ENCODE peak calls at places on chromosome 12, in nine cellular contexts. One of them, this sample, is unnamed.

GRCh38 chr12:5630101-5630500 is 198.2 kb downstream of the NTF3 start:
- DNase-seq in endothelial cell: no peak
- DNase-seq in CD8-positive, alpha-beta T cell: no peak
- DNase-seq in body of pancreas: no peak
- DNase-seq in NB4: no peak
- DNase-seq in heart right ventricle: no peak
- DNase-seq in sigmoid colon: no peak
- DNase-seq in PC-3: no peak
- DNase-seq in heart left ventricle: no peak
- DNase-seq in this sample: no peak

GRCh38 chr12:51371295-51371953 is 19.8 kb downstream of the GALNT6 start:
- DNase-seq in heart left ventricle: no peak
- DNase-seq in sigmoid colon: peak; percentile 73
- DNase-seq in NB4: peak; percentile 53
- DNase-seq in body of pancreas: peak; percentile 54
- DNase-seq in heart right ventricle: no peak
- DNase-seq in endothelial cell: no peak
- DNase-seq in CD8-positive, alpha-beta T cell: no peak
- DNase-seq in PC-3: peak; percentile 98
- DNase-seq in this sample: no peak

GRCh38 chr12:29322157-29322556 is 58.8 kb downstream of the ERGIC2 start:
- DNase-seq in CD8-positive, alpha-beta T cell: no peak
- DNase-seq in heart left ventricle: no peak
- DNase-seq in endothelial cell: no peak
- DNase-seq in heart right ventricle: no peak
- DNase-seq in body of pancreas: no peak
- DNase-seq in NB4: no peak
- DNase-seq in sigmoid colon: no peak
- DNase-seq in PC-3: no peak
- DNase-seq in this sample: no peak

GRCh38 chr12:119594772-119595445 is 1.3 kb downstream of the TMEM233 start:
- DNase-seq in heart left ventricle: peak; percentile 33
- DNase-seq in sigmoid colon: no peak
- DNase-seq in body of pancreas: no peak
- DNase-seq in endothelial cell: peak; percentile 61
- DNase-seq in CD8-positive, alpha-beta T cell: no peak
- DNase-seq in PC-3: no peak
- DNase-seq in heart right ventricle: peak; percentile 21
- DNase-seq in NB4: no peak
- DNase-seq in this sample: peak; percentile 57

GRCh38 chr12:111993290-111994150 is 19.4 kb downstream of the TMEM116 start:
- DNase-seq in body of pancreas: no peak
- DNase-seq in sigmoid colon: no peak
- DNase-seq in endothelial cell: no peak
- DNase-seq in CD8-positive, alpha-beta T cell: peak; percentile 29
- DNase-seq in heart left ventricle: no peak
- DNase-seq in PC-3: no peak
- DNase-seq in NB4: peak; percentile 63
- DNase-seq in heart right ventricle: no peak
- DNase-seq in this sample: no peak

GRCh38 chr12:93468008-93468371 is 676 bp downstream of the MRPL42 start:
- DNase-seq in NB4: no peak
- DNase-seq in endothelial cell: no peak
- DNase-seq in heart left ventricle: no peak
- DNase-seq in body of pancreas: no peak
- DNase-seq in CD8-positive, alpha-beta T cell: no peak
- DNase-seq in PC-3: no peak
- DNase-seq in heart right ventricle: no peak
- DNase-seq in sigmoid colon: no peak
- DNase-seq in this sample: no peak

GRCh38 chr12:126874427-126875026 is 1392.4 kb upstream of the TMEM132C start:
- DNase-seq in heart right ventricle: peak; percentile 52
- DNase-seq in body of pancreas: peak; percentile 70
- DNase-seq in sigmoid colon: peak; percentile 70
- DNase-seq in NB4: peak; percentile 75
- DNase-seq in CD8-positive, alpha-beta T cell: peak; percentile 53
- DNase-seq in PC-3: peak; percentile 78
- DNase-seq in endothelial cell: peak; percentile 3
- DNase-seq in heart left ventricle: peak; percentile 39
- DNase-seq in this sample: peak; percentile 73

GRCh38 chr12:31412292-31412801 is 86.4 kb upstream of the SINHCAF start:
- DNase-seq in heart left ventricle: no peak
- DNase-seq in endothelial cell: no peak
- DNase-seq in CD8-positive, alpha-beta T cell: no peak
- DNase-seq in sigmoid colon: no peak
- DNase-seq in PC-3: no peak
- DNase-seq in heart right ventricle: no peak
- DNase-seq in body of pancreas: no peak
- DNase-seq in NB4: no peak
- DNase-seq in this sample: no peak

GRCh38 chr12:50637870-50638481 is 125.9 kb upstream of the ATF1 start:
- DNase-seq in heart left ventricle: no peak
- DNase-seq in PC-3: peak; percentile 73
- DNase-seq in heart right ventricle: no peak
- DNase-seq in NB4: peak; percentile 64
- DNase-seq in CD8-positive, alpha-beta T cell: no peak
- DNase-seq in sigmoid colon: no peak
- DNase-seq in body of pancreas: no peak
- DNase-seq in endothelial cell: no peak
- DNase-seq in this sample: no peak

GRCh38 chr12:100864366-100864765 is 69.8 kb downstream of the ANO4 start:
- DNase-seq in body of pancreas: no peak
- DNase-seq in NB4: no peak
- DNase-seq in heart left ventricle: no peak
- DNase-seq in PC-3: no peak
- DNase-seq in sigmoid colon: no peak
- DNase-seq in endothelial cell: no peak
- DNase-seq in heart right ventricle: no peak
- DNase-seq in CD8-positive, alpha-beta T cell: no peak
- DNase-seq in this sample: no peak

GRCh38 chr12:46825526-46826414 is at the start of gene SLC38A4:
- DNase-seq in heart right ventricle: peak; percentile 58
- DNase-seq in CD8-positive, alpha-beta T cell: no peak
- DNase-seq in body of pancreas: peak; percentile 21
- DNase-seq in NB4: no peak
- DNase-seq in heart left ventricle: no peak
- DNase-seq in sigmoid colon: no peak
- DNase-seq in PC-3: no peak
- DNase-seq in endothelial cell: peak; percentile 31
- DNase-seq in this sample: peak; percentile 69
- TF ChIP-seq CTCF in heart right ventricle: no peak
- TF ChIP-seq CTCF in CD8-positive, alpha-beta T cell: no peak
- TF ChIP-seq CTCF in body of pancreas: no peak
- TF ChIP-seq CTCF in NB4: no peak
- TF ChIP-seq CTCF in heart left ventricle: no peak
- TF ChIP-seq CTCF in sigmoid colon: peak; percentile 13
- TF ChIP-seq CTCF in PC-3: no peak
- TF ChIP-seq CTCF in endothelial cell: no peak
- TF ChIP-seq CTCF in this sample: no peak

GRCh38 chr12:81147286-81147919 is 69.5 kb downstream of the ACSS3 start:
- DNase-seq in sigmoid colon: no peak
- DNase-seq in PC-3: no peak
- DNase-seq in heart left ventricle: no peak
- DNase-seq in NB4: no peak
- DNase-seq in CD8-positive, alpha-beta T cell: no peak
- DNase-seq in body of pancreas: no peak
- DNase-seq in heart right ventricle: no peak
- DNase-seq in endothelial cell: no peak
- DNase-seq in this sample: no peak
- TF ChIP-seq CTCF in sigmoid colon: no peak
- TF ChIP-seq CTCF in PC-3: no peak
- TF ChIP-seq CTCF in heart left ventricle: no peak
- TF ChIP-seq CTCF in NB4: no peak
- TF ChIP-seq CTCF in CD8-positive, alpha-beta T cell: no peak
- TF ChIP-seq CTCF in body of pancreas: no peak
- TF ChIP-seq CTCF in heart right ventricle: no peak
- TF ChIP-seq CTCF in endothelial cell: no peak
- TF ChIP-seq CTCF in this sample: no peak

DNA sequence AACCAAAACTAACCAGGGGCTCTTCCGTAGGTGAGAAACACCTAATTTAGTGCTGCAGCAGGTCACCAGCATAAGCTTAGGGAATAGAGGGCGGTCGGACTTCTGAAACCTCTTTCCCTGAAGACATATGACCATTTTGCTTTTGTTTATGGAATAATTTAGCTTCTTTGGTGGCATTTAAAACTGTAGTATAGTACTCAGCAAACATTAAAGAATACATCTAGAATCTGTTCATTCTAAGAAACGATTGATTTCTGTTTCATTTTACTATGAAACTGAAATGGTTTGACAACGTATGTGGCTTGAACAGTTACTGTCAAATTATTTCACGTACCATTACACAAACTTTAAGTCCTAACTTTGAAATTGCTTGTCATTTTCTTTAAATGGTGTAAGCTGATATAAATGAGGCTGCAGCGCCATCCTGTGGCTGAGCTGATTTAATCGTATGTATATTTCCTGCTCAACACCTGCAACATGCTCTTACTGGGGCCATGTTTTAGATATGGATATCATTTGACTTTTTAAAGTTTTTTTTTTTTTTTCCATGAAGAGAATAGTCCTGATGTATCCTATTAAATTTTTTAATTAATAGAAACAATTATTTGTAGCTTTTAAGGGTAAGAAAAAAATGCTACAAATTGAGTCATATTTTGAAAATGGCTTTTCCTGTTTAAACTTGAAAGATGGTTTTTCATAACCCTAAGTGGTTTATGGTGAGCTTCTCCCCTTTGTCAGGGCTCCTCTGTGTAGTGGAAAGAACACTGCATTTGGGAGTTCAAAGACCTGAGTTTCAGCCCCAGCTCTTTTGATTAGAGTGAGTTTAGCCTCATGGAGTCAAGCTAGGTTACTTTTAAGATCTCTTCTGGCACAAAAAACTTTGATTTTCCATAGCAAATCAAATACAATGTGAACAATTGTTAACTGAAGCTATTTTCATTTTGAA is 27.4 kb downstream of the CFAP54 start:
- DNase-seq in PC-3: peak; percentile 91
- DNase-seq in heart right ventricle: peak; percentile 63
- DNase-seq in heart left ventricle: peak; percentile 57
- DNase-seq in NB4: peak; percentile 88
- DNase-seq in body of pancreas: peak; percentile 79
- DNase-seq in CD8-positive, alpha-beta T cell: peak; percentile 89
- DNase-seq in sigmoid colon: peak; percentile 84
- DNase-seq in endothelial cell: peak; percentile 80
- DNase-seq in this sample: peak; percentile 80
- TF ChIP-seq CTCF in PC-3: peak; percentile 88
- TF ChIP-seq CTCF in heart right ventricle: peak; percentile 35
- TF ChIP-seq CTCF in heart left ventricle: peak; percentile 58
- TF ChIP-seq CTCF in NB4: peak; percentile 59
- TF ChIP-seq CTCF in body of pancreas: peak; percentile 72
- TF ChIP-seq CTCF in CD8-positive, alpha-beta T cell: peak; percentile 91
- TF ChIP-seq CTCF in sigmoid colon: peak; percentile 66
- TF ChIP-seq CTCF in endothelial cell: peak; percentile 82
- TF ChIP-seq CTCF in this sample: peak; percentile 83

DNA sequence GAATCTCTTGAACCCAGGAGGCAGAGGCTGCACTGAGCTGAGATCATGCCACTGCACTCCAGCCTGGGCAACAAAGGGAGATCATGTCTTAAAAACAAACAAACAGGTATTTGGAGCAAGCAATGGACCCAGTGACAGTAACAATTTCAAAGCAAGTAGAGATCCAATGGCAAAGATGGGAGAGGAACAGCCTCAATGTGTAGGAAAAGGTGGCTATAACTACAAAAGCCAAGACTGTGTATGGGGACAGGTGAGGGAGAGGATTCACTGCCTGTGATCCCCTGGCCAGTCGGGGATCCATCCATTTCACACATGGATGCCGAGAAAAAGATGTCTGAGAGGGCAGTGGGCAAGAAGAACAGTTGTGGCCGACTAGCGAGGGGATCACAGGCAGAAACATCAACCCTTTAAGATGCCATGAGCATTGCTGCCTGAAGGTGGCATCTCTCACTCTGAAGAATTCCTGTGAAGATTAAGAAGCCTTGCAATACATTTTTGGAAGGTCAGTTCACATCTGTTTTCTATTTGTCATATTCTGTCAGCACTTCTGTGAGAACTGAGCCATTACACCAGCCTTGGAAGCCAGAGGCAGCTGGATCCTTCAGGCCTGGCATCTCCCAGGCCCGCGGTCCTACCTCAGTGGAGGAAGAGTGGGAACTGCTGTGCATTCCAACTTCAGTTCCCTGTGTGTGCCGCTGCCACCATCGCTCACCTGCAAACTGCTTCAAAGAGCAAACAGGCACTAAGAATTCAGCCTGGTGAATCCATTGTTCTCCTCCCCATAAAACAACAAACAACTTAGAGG is 54.5 kb upstream of the FRS2 start:
- DNase-seq in heart left ventricle: peak; percentile 29
- DNase-seq in NB4: peak; percentile 57
- DNase-seq in PC-3: peak; percentile 75
- DNase-seq in sigmoid colon: peak; percentile 70
- DNase-seq in CD8-positive, alpha-beta T cell: no peak
- DNase-seq in endothelial cell: peak; percentile 48
- DNase-seq in body of pancreas: peak; percentile 56
- DNase-seq in heart right ventricle: peak; percentile 32
- DNase-seq in this sample: peak; percentile 28
- TF ChIP-seq CTCF in heart left ventricle: peak; percentile 42
- TF ChIP-seq CTCF in NB4: peak; percentile 58
- TF ChIP-seq CTCF in PC-3: peak; percentile 84
- TF ChIP-seq CTCF in sigmoid colon: peak; percentile 78
- TF ChIP-seq CTCF in CD8-positive, alpha-beta T cell: no peak
- TF ChIP-seq CTCF in endothelial cell: peak; percentile 63
- TF ChIP-seq CTCF in body of pancreas: peak; percentile 81
- TF ChIP-seq CTCF in heart right ventricle: peak; percentile 49
- TF ChIP-seq CTCF in this sample: peak; percentile 53

DNA sequence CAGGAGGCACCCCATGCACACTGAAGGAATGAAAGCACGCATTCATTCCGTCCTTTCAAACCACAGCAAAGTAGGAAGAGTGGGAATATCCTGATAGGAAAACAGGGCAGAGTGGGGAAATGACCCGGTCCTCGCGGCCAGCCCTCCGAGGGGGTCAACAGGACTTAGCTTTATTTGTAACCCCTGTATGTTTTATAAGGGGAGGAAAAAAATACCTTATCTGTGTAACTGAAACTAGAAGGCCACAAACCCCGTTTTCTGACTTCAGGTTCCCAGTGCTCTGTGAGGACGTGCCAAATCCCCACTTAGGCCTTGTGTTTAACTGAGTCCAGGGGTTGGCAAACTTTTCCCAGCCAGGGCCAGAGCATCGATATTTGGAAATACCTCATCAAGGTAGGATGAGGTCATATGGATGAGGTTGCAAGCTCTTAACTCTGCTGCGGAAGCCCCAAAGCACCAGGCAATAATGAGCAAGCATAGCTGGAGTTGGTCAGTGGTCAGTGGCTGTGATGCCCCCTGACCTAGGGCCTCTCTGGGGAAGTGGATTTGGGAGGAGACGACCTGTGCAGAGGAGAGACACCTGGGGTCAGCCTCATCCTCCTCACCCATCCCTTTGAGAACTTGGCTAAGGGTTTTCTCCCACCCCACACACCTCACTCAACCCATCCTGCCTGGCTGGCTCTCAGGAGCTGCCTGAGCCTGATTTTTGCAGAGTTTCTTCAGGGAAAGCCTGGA is 58.5 kb downstream of the RBM19 start:
- DNase-seq in heart left ventricle: no peak
- DNase-seq in endothelial cell: no peak
- DNase-seq in PC-3: no peak
- DNase-seq in body of pancreas: no peak
- DNase-seq in CD8-positive, alpha-beta T cell: no peak
- DNase-seq in sigmoid colon: no peak
- DNase-seq in heart right ventricle: no peak
- DNase-seq in NB4: no peak
- DNase-seq in this sample: no peak
- TF ChIP-seq CTCF in heart left ventricle: no peak
- TF ChIP-seq CTCF in endothelial cell: no peak
- TF ChIP-seq CTCF in PC-3: no peak
- TF ChIP-seq CTCF in body of pancreas: no peak
- TF ChIP-seq CTCF in CD8-positive, alpha-beta T cell: no peak
- TF ChIP-seq CTCF in sigmoid colon: no peak
- TF ChIP-seq CTCF in heart right ventricle: no peak
- TF ChIP-seq CTCF in NB4: no peak
- TF ChIP-seq CTCF in this sample: no peak

This sample was measured in glutamatergic neuron.